ENCODE peak calls at places on chromosomes 12 and 14, in seven cellular contexts. P is uterus; E is breast epithelium; I is naive thymus-derived CD4-positive, alpha-beta T cell; Z is HAP-1; Y is fibroblast of lung; T is tibial nerve. Q is an unnamed sample.

GRCh38 chr12:15171015-15171646 is 50.1 kb downstream of the RERG start:
- DNase-seq in Y (peak; percentile 26), T (no peak), Z (no peak), E (no peak), P (no peak), I (no peak), Q (no peak)

GRCh38 chr12:12925383-12925782 is 26.6 kb downstream of the GPRC5D start:
- DNase-seq in I (no peak), P (no peak), E (no peak), Y (no peak), T (no peak), Z (no peak), Q (no peak)

GRCh38 chr12:119695034-119695433 is 27.1 kb downstream of the PRKAB1 start:
- DNase-seq in P (no peak), T (no peak), Z (no peak), E (no peak), Y (no peak), I (no peak), Q (no peak)

GRCh38 chr14:51019089-51019488 is 74.8 kb upstream of the PYGL start:
- DNase-seq in Z (no peak), E (no peak), Y (peak; percentile 62), P (no peak), I (no peak), T (no peak), Q (no peak)

GRCh38 chr12:12927211-12928079 is 24.5 kb downstream of the GPRC5D start:
- DNase-seq in P (peak; percentile 29), T (no peak), E (peak; percentile 89), Y (peak; percentile 31), Z (no peak), I (peak; percentile 46), Q (no peak)

GRCh38 chr12:12387521-12387920 is 30.6 kb downstream of the BORCS5 start:
- DNase-seq in P (no peak), E (no peak), Y (peak; percentile 75), Z (no peak), T (no peak), I (no peak), Q (no peak)

GRCh38 chr12:115541891-115542361 is 735.6 kb downstream of the MED13L start:
- DNase-seq in P (no peak), Z (no peak), T (no peak), I (no peak), E (no peak), Y (peak; percentile 75), Q (no peak)

GRCh38 chr12:41365653-41366131 is 177.6 kb downstream of the PDZRN4 start:
- DNase-seq in T (no peak), E (no peak), I (no peak), Z (no peak), P (no peak), Y (peak; percentile 8), Q (no peak)

GRCh38 chr14:101442451-101442850 is 118.8 kb upstream of the DIO3 start:
- DNase-seq in Z (no peak), I (peak; percentile 72), Y (peak; percentile 71), P (no peak), T (no peak), E (no peak), Q (no peak)

GRCh38 chr14:22908601-22909000 is 10.3 kb downstream of the RBM23 start:
- DNase-seq in I (no peak), E (no peak), T (no peak), Z (no peak), P (no peak), Y (no peak), Q (no peak)

GRCh38 chr12:4164591-4165558 is 108.7 kb upstream of the CCND2 start:
- DNase-seq in Z (no peak), E (no peak), I (peak; percentile 61), T (no peak), P (peak; percentile 53), Y (peak; percentile 74), Q (no peak)

GRCh38 chr12:32921397-32921796 is 24.8 kb upstream of the PKP2 start:
- DNase-seq in P (no peak), T (no peak), I (no peak), E (no peak), Y (peak; percentile 77), Z (no peak), Q (no peak)

GRCh38 chr12:27148791-27149190 is 66.4 kb upstream of the C12orf71 start:
- DNase-seq in E (no peak), P (no peak), T (no peak), I (no peak), Z (no peak), Y (no peak), Q (no peak)
- H3K4me1 ChIP-seq in E (no peaks in the 10 kb centered on the region), P (no peaks in the 10 kb centered on the region), T (no peaks in the 10 kb centered on the region), I (no peaks in the 10 kb centered on the region), Z (no peaks in the 10 kb centered on the region), Y (no peaks in the 10 kb centered on the region), Q (peaks cover 3% of the 10 kb centered on the region)

DNA sequence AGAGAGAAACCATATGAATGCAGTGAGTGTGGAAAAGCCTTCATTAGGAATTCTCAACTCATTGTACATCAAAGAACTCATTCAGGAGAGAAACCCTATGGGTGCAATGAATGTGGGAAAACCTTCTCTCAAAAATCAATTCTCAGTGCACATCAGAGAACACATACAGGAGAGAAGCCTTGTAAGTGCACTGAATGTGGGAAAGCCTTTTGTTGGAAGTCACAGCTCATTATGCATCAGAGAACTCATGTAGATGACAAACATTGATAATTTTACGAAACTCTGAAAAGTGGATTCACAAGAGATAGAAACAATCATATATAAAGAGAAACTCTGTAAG is 22.9 kb downstream of the ZNF268 start:
- DNase-seq in Z (no peak), E (no peak), T (no peak), Y (no peak), I (no peak), P (no peak), Q (no peak)
- H3K4me1 ChIP-seq in Z (no peaks in the 10 kb centered on the region), E (no peaks in the 10 kb centered on the region), T (no peaks in the 10 kb centered on the region), Y (no peaks in the 10 kb centered on the region), I (no peaks in the 10 kb centered on the region), P (no peaks in the 10 kb centered on the region), Q (no peaks in the 10 kb centered on the region)

GRCh38 chr14:103163199-103163598 is 39.9 kb downstream of the TNFAIP2 start:
- DNase-seq in E (no peak), Y (no peak), P (no peak), T (no peak), I (no peak), Z (no peak), Q (no peak)

GRCh38 chr14:103161054-103161397 is 37.8 kb downstream of the TNFAIP2 start:
- DNase-seq in P (no peak), Z (no peak), Y (peak; percentile 12), E (no peak), T (no peak), I (no peak), Q (no peak)

GRCh38 chr14:103157969-103158368 is 34.7 kb downstream of the TNFAIP2 start:
- DNase-seq in E (no peak), T (no peak), P (no peak), Y (no peak), I (no peak), Z (no peak), Q (no peak)

GRCh38 chr14:103158688-103159087 is 35.4 kb downstream of the TNFAIP2 start:
- DNase-seq in I (no peak), E (no peak), Z (no peak), P (no peak), T (no peak), Y (no peak), Q (no peak)

DNA sequence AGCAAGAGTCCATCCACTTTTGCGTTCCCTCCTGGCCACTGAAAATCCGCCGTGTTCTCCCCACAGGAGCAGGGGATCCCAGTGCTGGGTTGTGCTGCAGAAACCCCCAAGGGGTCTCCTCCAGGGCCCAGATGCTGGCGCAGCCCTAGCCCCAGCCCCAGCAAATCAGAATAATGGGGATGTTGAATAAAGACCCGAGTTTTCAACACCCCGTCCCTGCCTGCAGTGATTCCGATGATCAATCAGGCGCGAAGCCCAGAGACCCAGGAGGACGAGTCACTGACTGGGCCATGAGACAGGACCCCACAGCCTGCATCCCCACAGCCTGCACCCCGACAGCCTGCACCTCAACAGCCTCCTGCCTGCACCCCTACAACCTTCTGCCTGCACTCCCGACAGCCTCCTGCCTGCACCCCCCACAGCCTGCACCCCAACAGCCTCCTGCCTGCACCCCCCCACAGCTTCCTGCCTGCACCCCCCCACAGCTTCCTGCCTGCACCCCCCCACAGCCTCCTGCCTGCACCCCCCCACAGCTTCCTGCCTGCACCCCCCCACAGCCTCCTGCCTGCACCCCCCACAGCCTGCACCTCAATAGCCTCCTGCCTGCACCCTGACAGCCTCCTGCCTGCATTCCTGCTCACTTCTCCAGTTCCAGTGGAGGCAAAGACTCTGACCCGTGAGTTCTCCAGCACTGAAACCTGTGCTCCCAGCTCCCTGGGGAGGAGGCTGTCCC is 37.2 kb downstream of the TNFAIP2 start:
- DNase-seq in T (no peak), P (no peak), E (no peak), I (peak; percentile 16), Y (no peak), Z (no peak), Q (no peak)
- H3K4me1 ChIP-seq in T (no peaks in the 10 kb centered on the region), P (no peaks in the 10 kb centered on the region), E (peaks cover 13% of the 10 kb centered on the region), I (no peaks in the 10 kb centered on the region), Y (no peaks in the 10 kb centered on the region), Z (no peaks in the 10 kb centered on the region), Q (peaks cover 10% of the 10 kb centered on the region)

DNA sequence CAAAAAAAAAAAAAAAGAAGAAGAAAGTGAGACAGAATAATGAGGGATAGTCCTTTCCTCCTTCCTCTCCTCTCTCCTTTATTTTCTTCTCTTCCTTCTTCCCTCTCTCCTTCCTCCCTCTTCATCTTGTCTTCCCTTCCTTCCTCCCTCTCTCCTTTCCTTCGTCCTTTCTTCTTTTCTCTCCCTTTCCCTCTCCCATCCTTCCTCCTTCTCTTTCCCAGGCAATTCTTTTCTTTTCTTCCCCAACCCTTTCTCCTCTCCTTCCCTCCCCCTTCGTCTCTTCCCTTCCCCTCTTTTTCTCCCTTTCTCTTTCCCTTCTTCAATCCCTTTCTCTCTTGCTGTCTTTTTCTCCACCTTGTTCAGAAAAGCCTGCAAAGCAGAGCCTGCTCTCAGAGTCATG is 3.6 kb upstream of the CHST11 start:
- DNase-seq in P (no peak), T (no peak), I (no peak), E (no peak), Z (no peak), Y (no peak), Q (no peak)
- H3K4me1 ChIP-seq in P (no peaks in the 10 kb centered on the region), T (peaks cover 1% of the 10 kb centered on the region), I (peaks cover 5% of the 10 kb centered on the region), E (no peaks in the 10 kb centered on the region), Z (peaks cover 3% of the 10 kb centered on the region), Y (peaks cover 6% of the 10 kb centered on the region), Q (no peaks in the 10 kb centered on the region)

DNA sequence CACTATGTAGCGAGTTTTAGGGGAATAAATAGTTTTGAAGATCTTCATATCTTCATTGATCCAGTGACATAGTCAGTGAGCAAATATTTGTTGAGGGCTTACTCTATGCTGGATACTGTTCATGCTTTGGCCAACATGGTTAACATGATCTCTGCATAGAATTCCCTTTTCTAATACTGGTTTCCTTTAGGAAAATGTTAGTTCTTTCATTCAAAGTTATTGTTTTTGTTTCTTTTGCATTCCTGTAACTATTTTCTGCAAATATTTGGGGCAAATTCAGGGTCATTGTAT is 226.5 kb downstream of the C12orf50 start:
- DNase-seq in T (no peak), Y (no peak), I (no peak), E (no peak), P (no peak), Z (no peak), Q (no peak)
- H3K4me1 ChIP-seq in T (no peaks in the 10 kb centered on the region), Y (no peaks in the 10 kb centered on the region), I (no peaks in the 10 kb centered on the region), E (no peaks in the 10 kb centered on the region), P (no peaks in the 10 kb centered on the region), Z (no peaks in the 10 kb centered on the region), Q (peaks cover 9% of the 10 kb centered on the region)

GRCh38 chr12:3098436-3098835 is 21.3 kb downstream of the TSPAN9 start:
- DNase-seq in I (no peak), E (no peak), Y (no peak), Z (no peak), P (no peak), T (no peak), Q (no peak)
- H3K4me1 ChIP-seq in I (no peaks in the 10 kb centered on the region), E (peaks cover 8% of the 10 kb centered on the region), Y (peaks cover 10% of the 10 kb centered on the region), Z (no peaks in the 10 kb centered on the region), P (peaks cover 9% of the 10 kb centered on the region), T (peaks cover 25% of the 10 kb centered on the region), Q (peaks cover 52% of the 10 kb centered on the region)